ENCODE peak calls at places on chromosome 9, in ten cellular contexts. K, A, F, C, R, S, Z, B, D and T are unnamed samples. For H3K9me3, the result is how much of the 10 kb centered on the place peaks cover.

GRCh38 chr9:71859939-71860338 is 51.1 kb downstream of the ABHD17B start:
- DNase-seq in K (no peak), A (no peak), F (no peak), C (no peak), R (no peak), S (peak), Z (no peak), B (no peak), D (no peak), T (no peak)

GRCh38 chr9:98854206-98854756 is 46.8 kb downstream of the GALNT12 start:
- DNase-seq in K (no peak), A (no peak), F (no peak), C (no peak), R (no peak), S (no peak), Z (no peak), B (no peak), D (no peak), T (no peak)

GRCh38 chr9:87479801-87480201 is 17.9 kb upstream of the DAPK1 start:
- DNase-seq in K (peak), A (no peak), F (no peak), C (no peak), R (no peak), S (no peak), Z (no peak), B (no peak), D (peak), T (peak)

GRCh38 chr9:573551-574410 is 267.7 kb upstream of the DMRT1 start:
- DNase-seq in K (no peak), A (peak), F (no peak), C (no peak), R (no peak), S (no peak), Z (no peak), B (no peak), D (no peak), T (peak)

GRCh38 chr9:135408676-135409254 is 70.8 kb upstream of the PPP1R26 start:
- DNase-seq in K (no peak), A (no peak), F (no peak), C (no peak), R (no peak), S (no peak), Z (no peak), B (no peak), D (no peak), T (no peak)

GRCh38 chr9:114852050-114852594 is 46.3 kb upstream of the TNFSF15 start:
- DNase-seq in K (no peak), A (no peak), F (no peak), C (peak), R (no peak), S (peak), Z (no peak), B (no peak), D (no peak), T (no peak)

GRCh38 chr9:120443489-120443888 is 136.5 kb downstream of the CDK5RAP2 start:
- DNase-seq in K (no peak), A (no peak), F (no peak), C (no peak), R (no peak), S (peak), Z (no peak), B (no peak), D (no peak), T (no peak)

GRCh38 chr9:115657695-115658094 is 495.9 kb upstream of the PAPPA start:
- DNase-seq in K (no peak), A (no peak), F (no peak), C (no peak), R (no peak), S (no peak), Z (no peak), B (no peak), D (no peak), T (no peak)

GRCh38 chr9:86529496-86530275 is 175.5 kb upstream of the TUT7 start:
- DNase-seq in K (no peak), A (no peak), F (no peak), C (no peak), R (no peak), S (no peak), Z (no peak), B (no peak), D (no peak), T (no peak)

GRCh38 chr9:110161940-110162339 is 46.0 kb downstream of the C9orf152 start:
- DNase-seq in K (no peak), A (no peak), F (no peak), C (no peak), R (no peak), S (no peak), Z (no peak), B (no peak), D (no peak), T (no peak)

GRCh38 chr9:5622019-5622418 is 6.9 kb upstream of the RIC1 start:
- DNase-seq in K (no peak), A (no peak), F (no peak), C (no peak), R (no peak), S (peak), Z (no peak), B (no peak), D (no peak), T (no peak)

DNA sequence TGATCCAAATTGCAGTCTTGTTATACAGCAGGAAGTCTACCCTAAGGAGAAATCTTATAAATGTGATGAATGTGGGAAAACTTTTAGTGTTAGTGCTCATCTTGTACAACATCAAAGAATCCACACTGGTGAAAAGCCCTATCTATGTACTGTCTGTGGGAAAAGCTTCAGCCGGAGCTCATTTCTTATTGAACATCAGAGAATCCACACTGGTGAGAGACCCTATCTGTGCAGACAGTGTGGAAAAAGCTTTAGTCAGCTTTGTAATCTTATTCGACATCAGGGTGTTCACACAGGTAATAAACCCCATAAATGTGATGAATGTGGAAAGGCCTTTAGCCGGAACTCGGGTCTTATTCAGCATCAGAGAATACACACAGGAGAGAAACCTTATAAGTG is 10.4 kb downstream of the ZNF189 start:
- DNase-seq in K (no peak), A (no peak), F (no peak), C (no peak), R (no peak), S (peak), Z (no peak), B (no peak), D (no peak), T (no peak)
- H3K9me3 ChIP-seq in K (half or more), A (under half), F (half or more), C (half or more), R (under half), S (half or more), Z (under half), B (half or more), D (half or more), T (under half)

GRCh38 chr9:8395022-8395421 is 595.4 kb upstream of the DMAC1 start:
- DNase-seq in K (no peak), A (no peak), F (no peak), C (no peak), R (no peak), S (no peak), Z (no peak), B (no peak), D (no peak), T (no peak)

GRCh38 chr9:8391566-8391965 is 592.0 kb upstream of the DMAC1 start:
- DNase-seq in K (no peak), A (no peak), F (no peak), C (no peak), R (no peak), S (no peak), Z (no peak), B (no peak), D (no peak), T (no peak)

GRCh38 chr9:8389531-8389930 is 590.0 kb upstream of the DMAC1 start:
- DNase-seq in K (no peak), A (no peak), F (no peak), C (no peak), R (no peak), S (no peak), Z (no peak), B (no peak), D (no peak), T (no peak)

GRCh38 chr9:8394341-8394740 is 594.8 kb upstream of the DMAC1 start:
- DNase-seq in K (no peak), A (no peak), F (no peak), C (no peak), R (no peak), S (no peak), Z (no peak), B (no peak), D (no peak), T (no peak)
- H3K9me3 ChIP-seq in K (under half), A (under half), F (under half), C (under half), R (under half), S (under half), Z (under half), B (under half), D (under half), T (under half)

GRCh38 chr9:29285818-29286217 is 1712.5 kb upstream of the C9orf72 start:
- DNase-seq in K (no peak), A (no peak), F (no peak), C (no peak), R (no peak), S (no peak), Z (no peak), B (no peak), D (no peak), T (no peak)
- H3K9me3 ChIP-seq in K (under half), A (under half), F (under half), C (under half), R (under half), S (under half), Z (under half), B (under half), D (under half), T (under half)

GRCh38 chr9:21841133-21841532 is 38.7 kb downstream of the MTAP start:
- DNase-seq in K (no peak), A (no peak), F (no peak), C (no peak), R (no peak), S (no peak), Z (no peak), B (no peak), D (no peak), T (no peak)
- H3K9me3 ChIP-seq in K (under half), A (under half), F (under half), C (under half), R (under half), S (under half), Z (under half), B (under half), D (under half), T (under half)